ENCODE peak calls at places on chromosomes 11 and 22, in ten cellular contexts. S is thoracic aorta; I is IMR-90; E is heart right ventricle; P is right atrium auricular region; F is mammary epithelial cell; G is adipocyte; L is aorta; Y is ovary; Q is effector memory CD4-positive, alpha-beta T cell. W is an unnamed sample.

GRCh38 chr22:19886605-19887250 is 32.1 kb upstream of the GNB1L start:
- DNase-seq in I (peak; percentile 61), E (no peak), S (no peak), Y (no peak), P (no peak), G (peak; percentile 47), Q (no peak), L (peak; percentile 76), F (peak; percentile 32), W (no peak)

GRCh38 chr11:33168605-33169240 is 7.4 kb upstream of the CSTF3 start:
- DNase-seq in Q (no peak), G (no peak), F (no peak), Y (no peak), P (no peak), I (peak; percentile 77), E (no peak), S (no peak), L (no peak), W (no peak)

GRCh38 chr11:109208116-109208515 is 213.9 kb upstream of the C11orf87 start:
- DNase-seq in I (no peak), G (no peak), Q (no peak), F (no peak), L (no peak), E (no peak), Y (no peak), P (no peak), S (no peak), W (no peak)

GRCh38 chr11:122100222-122101080 is 15.6 kb downstream of the BLID start:
- DNase-seq in G (peak; percentile 88), Q (no peak), P (peak; percentile 67), Y (peak; percentile 78), I (peak; percentile 68), L (peak; percentile 87), E (peak; percentile 58), F (peak; percentile 60), S (peak; percentile 27), W (peak; percentile 65)

GRCh38 chr11:108498046-108498815 is at the start of gene POGLUT3:
- DNase-seq in I (peak; percentile 49), Y (peak; percentile 73), G (peak; percentile 80), S (no peak), F (no peak), P (peak; percentile 59), L (peak; percentile 88), Q (peak; percentile 27), E (peak; percentile 48), W (peak; percentile 81)

GRCh38 chr11:47394322-47395224 is 13.8 kb upstream of the SLC39A13 start:
- DNase-seq in I (peak; percentile 20), Y (peak; percentile 18), Q (peak; percentile 31), L (peak; percentile 84), G (no peak), S (no peak), P (no peak), E (peak; percentile 68), F (no peak), W (peak; percentile 85)

GRCh38 chr22:46108564-46109473 is 41.5 kb upstream of the PPARA start:
- DNase-seq in F (peak; percentile 58), G (no peak), I (peak; percentile 23), Y (peak; percentile 60), S (no peak), L (no peak), Q (no peak), P (no peak), E (peak; percentile 71), W (no peak)

GRCh38 chr11:2807276-2807681 is 78.3 kb downstream of the CDKN1C start:
- DNase-seq in Y (peak; percentile 91), I (no peak), L (peak; percentile 90), G (peak; percentile 55), P (peak; percentile 76), Q (no peak), F (no peak), S (peak; percentile 39), E (peak; percentile 66), W (peak; percentile 90)

GRCh38 chr11:129386795-129387390 is 11.2 kb downstream of the BARX2 start:
- DNase-seq in P (no peak), L (no peak), E (no peak), F (no peak), I (no peak), Y (no peak), G (no peak), S (no peak), Q (no peak), W (no peak)

GRCh38 chr22:17969732-17970131 is 54.6 kb downstream of the MICAL3 start:
- DNase-seq in F (peak; percentile 58), S (peak; percentile 21), E (no peak), Q (no peak), L (no peak), P (peak; percentile 68), G (peak; percentile 90), Y (no peak), I (peak; percentile 99), W (no peak)

GRCh38 chr11:2445948-2446551 is 1.2 kb downstream of the KCNQ1 start:
- DNase-seq in I (no peak), L (peak; percentile 62), Q (no peak), F (no peak), G (no peak), P (no peak), E (no peak), Y (no peak), S (no peak), W (peak; percentile 80)

GRCh38 chr11:121870202-121871045 is 245.6 kb downstream of the BLID start:
- DNase-seq in E (no peak), L (no peak), F (no peak), P (no peak), S (no peak), I (no peak), Q (no peak), G (no peak), Y (no peak), W (no peak)

GRCh38 chr11:100681064-100681502 is 6.0 kb upstream of the ARHGAP42 start:
- DNase-seq in F (peak; percentile 73), Q (no peak), G (no peak), P (peak; percentile 64), S (no peak), I (peak; percentile 34), L (no peak), Y (no peak), E (peak; percentile 37), W (peak; percentile 73)

GRCh38 chr11:59053387-59053786 is 32.7 kb upstream of the GLYATL1B start:
- DNase-seq in G (peak; percentile 72), E (peak; percentile 51), Q (peak; percentile 77), F (peak; percentile 25), I (peak; percentile 49), P (peak; percentile 67), S (no peak), L (peak; percentile 87), Y (peak; percentile 28), W (peak; percentile 81)

GRCh38 chr11:58068640-58069039 is 37.9 kb downstream of the OR6Q1 start:
- DNase-seq in L (no peak), G (no peak), Q (no peak), P (no peak), Y (no peak), E (no peak), F (no peak), I (no peak), S (no peak), W (no peak)

DNA sequence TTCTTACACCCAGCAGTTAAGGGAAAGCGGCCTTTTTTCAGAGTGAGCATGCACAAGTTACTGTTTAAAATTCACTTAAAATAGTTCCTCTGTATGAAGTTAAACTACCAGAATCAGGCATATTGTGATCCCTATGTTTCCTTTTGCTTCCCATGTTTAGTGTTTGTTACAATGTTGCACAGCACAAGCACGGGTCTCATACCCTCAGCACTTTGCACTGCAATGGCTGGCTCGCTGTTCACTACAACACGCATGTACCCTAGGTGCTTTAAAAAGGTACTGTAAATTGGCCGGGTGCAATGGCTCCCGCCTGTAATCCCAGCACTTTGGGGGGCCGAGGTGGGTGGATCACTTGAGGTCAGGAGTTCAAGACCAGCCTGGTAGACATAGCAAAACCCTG is 807.4 kb downstream of the BRD1 start:
- DNase-seq in Y (no peak), I (no peak), Q (no peak), L (peak; percentile 43), G (no peak), F (no peak), P (no peak), E (no peak), S (no peak), W (no peak)
- H3K9me3 ChIP-seq in Y (no peaks in the 10 kb centered on the region), I (peaks cover 61% of the 10 kb centered on the region), Q (no peaks in the 10 kb centered on the region), L (no peaks in the 10 kb centered on the region), G (no peaks in the 10 kb centered on the region), F (peaks cover 40% of the 10 kb centered on the region), P (no peaks in the 10 kb centered on the region), E (no peaks in the 10 kb centered on the region), S (no peaks in the 10 kb centered on the region), W (no peaks in the 10 kb centered on the region)

GRCh38 chr11:69704508-69705245 is 855 bp upstream of the FGF19 start:
- DNase-seq in L (no peak), F (no peak), Q (no peak), P (no peak), I (no peak), S (no peak), Y (no peak), G (peak; percentile 65), E (no peak), W (no peak)
- H3K4me3 ChIP-seq in L (no peak overlapping the region), F (no peak overlapping the region), Q (no peak overlapping the region), P (peak overlapping the region; percentile 16), I (no peak overlapping the region), S (peak overlapping the region; percentile 44), Y (no peak overlapping the region), G (peak overlapping the region; percentile 8), E (peak overlapping the region; percentile 30), W (no peak overlapping the region)

GRCh38 chr22:47923011-47923427 is 1160.6 kb downstream of the TBC1D22A start:
- DNase-seq in P (peak; percentile 54), Y (no peak), F (no peak), I (no peak), S (no peak), Q (no peak), E (no peak), L (no peak), G (no peak), W (no peak)
- H3K9me3 ChIP-seq in P (peaks cover 9% of the 10 kb centered on the region), Y (no peaks in the 10 kb centered on the region), F (peaks cover 44% of the 10 kb centered on the region), I (peaks cover 66% of the 10 kb centered on the region), S (no peaks in the 10 kb centered on the region), Q (no peaks in the 10 kb centered on the region), E (no peaks in the 10 kb centered on the region), L (peaks cover 9% of the 10 kb centered on the region), G (peaks cover 9% of the 10 kb centered on the region), W (no peaks in the 10 kb centered on the region)

GRCh38 chr11:123188508-123189165 is 6.4 kb downstream of the CLMP start:
- DNase-seq in E (no peak), S (no peak), F (peak; percentile 68), I (peak; percentile 99), Y (no peak), G (peak; percentile 63), Q (no peak), P (no peak), L (no peak), W (no peak)
- H3K4me3 ChIP-seq in E (no peak overlapping the region), S (peak overlapping the region; percentile 57), F (peak overlapping the region; percentile 2), I (peak overlapping the region; percentile 8), Y (no peak overlapping the region), G (peak overlapping the region; percentile 63), Q (no peak overlapping the region), P (no peak overlapping the region), L (peak overlapping the region; percentile 39), W (no peak overlapping the region)

GRCh38 chr22:47299879-47300697 is 537.6 kb downstream of the TBC1D22A start:
- DNase-seq in Y (no peak), P (peak; percentile 30), S (no peak), E (no peak), L (peak; percentile 38), G (no peak), F (no peak), I (no peak), Q (no peak), W (no peak)
- H3K9me3 ChIP-seq in Y (no peaks in the 10 kb centered on the region), P (no peaks in the 10 kb centered on the region), S (no peaks in the 10 kb centered on the region), E (no peaks in the 10 kb centered on the region), L (no peaks in the 10 kb centered on the region), G (peaks cover 3% of the 10 kb centered on the region), F (peaks cover 58% of the 10 kb centered on the region), I (peaks cover 7% of the 10 kb centered on the region), Q (no peaks in the 10 kb centered on the region), W (no peaks in the 10 kb centered on the region)

GRCh38 chr11:75563978-75564552 is 2.0 kb downstream of the SERPINH1 start:
- DNase-seq in Y (peak; percentile 79), F (peak; percentile 80), Q (no peak), L (peak; percentile 96), P (peak; percentile 84), G (peak; percentile 94), S (peak; percentile 62), I (peak; percentile 92), E (peak; percentile 75), W (peak; percentile 77)
- H3K4me3 ChIP-seq in Y (peak overlapping the region; percentile 88), F (peak overlapping the region; percentile 60), Q (no peak overlapping the region), L (peak overlapping the region; percentile 73), P (peak overlapping the region; percentile 82), G (peak overlapping the region; percentile 93), S (peak overlapping the region; percentile 89), I (peak overlapping the region; percentile 61), E (peak overlapping the region; percentile 99), W (peak overlapping the region; percentile 99)